ENCODE peak calls at places on chromosome 10, in four cellular contexts. T is GM12878, A is HepG2, L is K562. H is an unnamed sample.

GRCh38 chr10:123926401-123927264 is 35.0 kb upstream of the CPXM2 start:
- DNase-seq in L (no peak), A (no peak), T (peak), H (no peak)

GRCh38 chr10:21146446-21146789 is 249.3 kb upstream of the NEBL start:
- DNase-seq in L (no peak), A (no peak), T (no peak), H (no peak)

GRCh38 chr10:90227259-90227658 is 525.9 kb downstream of the KIF20B start:
- DNase-seq in A (no peak), T (no peak), L (no peak), H (no peak)

GRCh38 chr10:93173867-93174845 is 100.5 kb downstream of the CYP26A1 start:
- DNase-seq in A (peak), L (no peak), T (no peak), H (no peak)

GRCh38 chr10:100522107-100522811 is 2.6 kb upstream of the SEC31B start:
- DNase-seq in A (no peak), T (no peak), L (no peak), H (no peak)

GRCh38 chr10:12455774-12456173 is 106.4 kb downstream of the CAMK1D start:
- DNase-seq in L (no peak), A (no peak), T (no peak), H (no peak)

GRCh38 chr10:120022357-120022756 is 129.8 kb downstream of the SEC23IP start:
- DNase-seq in L (no peak), A (no peak), T (no peak), H (no peak)

GRCh38 chr10:16996530-16996964 is 133.1 kb downstream of the CUBN start:
- DNase-seq in T (no peak), A (no peak), L (no peak), H (no peak)

GRCh38 chr10:79223001-79223345 is 124.3 kb upstream of the PPIF start:
- DNase-seq in A (no peak), T (no peak), L (no peak), H (no peak)

GRCh38 chr10:35236739-35237138 is 99.6 kb upstream of the CCNY start:
- DNase-seq in T (no peak), L (peak), A (peak), H (no peak)

GRCh38 chr10:43259248-43259980 is 7.5 kb downstream of the RASGEF1A start:
- DNase-seq in L (peak), A (no peak), T (no peak), H (no peak)

GRCh38 chr10:123761666-123762230 is 95.6 kb downstream of the GPR26 start:
- DNase-seq in T (no peak), A (no peak), L (no peak), H (no peak)

GRCh38 chr10:45557275-45557905 is 115.2 kb downstream of the ZFAND4 start:
- DNase-seq in A (peak), L (peak), T (no peak), H (no peak)

GRCh38 chr10:69057951-69058297 is 30.0 kb upstream of the SRGN start:
- DNase-seq in A (no peak), T (no peak), L (no peak), H (no peak)

GRCh38 chr10:98628241-98628640 is 181.5 kb upstream of the HPS1 start:
- DNase-seq in A (no peak), T (no peak), L (no peak), H (no peak)

GRCh38 chr10:8392216-8392615 is 337.7 kb downstream of the GATA3 start:
- DNase-seq in A (no peak), L (no peak), T (no peak), H (no peak)

GRCh38 chr10:72276421-72277339 is 3.0 kb downstream of the DDIT4 start:
- DNase-seq in L (peak), T (no peak), A (peak), H (no peak)

GRCh38 chr10:12971001-12971788 is 30.3 kb downstream of the CCDC3 start:
- DNase-seq in A (no peak), T (no peak), L (no peak), H (no peak)

GRCh38 chr10:125521721-125522680 is 161.0 kb downstream of the TEX36 start:
- DNase-seq in T (no peak), L (peak), A (peak), H (peak)

GRCh38 chr10:11242443-11243386 is 225.0 kb downstream of the CELF2 start:
- DNase-seq in A (no peak), T (peak), L (no peak), H (no peak)

GRCh38 chr10:50623299-50624153 is at the start of gene SGMS1:
- DNase-seq in A (peak), L (peak), T (no peak), H (peak)

GRCh38 chr10:103513383-103514060 is 20.0 kb downstream of the NEURL1 start:
- DNase-seq in T (no peak), L (no peak), A (no peak), H (peak)

GRCh38 chr10:80855348-80855971 is 317.8 kb downstream of the SH2D4B start:
- DNase-seq in A (peak), T (peak), L (peak), H (peak)

GRCh38 chr10:112307631-112308502 is 24.7 kb downstream of the TECTB start:
- DNase-seq in L (peak), A (peak), T (no peak), H (peak)

GRCh38 chr10:91146146-91146545 is 74.3 kb upstream of the PCGF5 start:
- DNase-seq in L (no peak), A (no peak), T (no peak), H (no peak)

GRCh38 chr10:100101526-100102076 is 19.9 kb upstream of the CPN1 start:
- DNase-seq in A (peak), T (no peak), L (no peak), H (no peak)

GRCh38 chr10:115772606-115773005 is 500.4 kb downstream of the GFRA1 start:
- DNase-seq in T (no peak), A (no peak), L (no peak), H (no peak)

GRCh38 chr10:111756541-111757061 is 427.0 kb downstream of the GPAM start:
- DNase-seq in T (no peak), A (peak), L (no peak), H (peak)

GRCh38 chr10:124886195-124886594 is 55.7 kb upstream of the ZRANB1 start:
- DNase-seq in T (no peak), A (no peak), L (no peak), H (no peak)

GRCh38 chr10:130020651-130021372 is 56.7 kb upstream of the EBF3 start:
- DNase-seq in T (no peak), L (no peak), A (no peak), H (no peak)

GRCh38 chr10:104122273-104123107 is 519 bp downstream of the SFR1 start:
- DNase-seq in L (peak), A (no peak), T (no peak), H (peak)

GRCh38 chr10:103890194-103890658 is 27.8 kb downstream of the STN1 start:
- DNase-seq in A (peak), L (no peak), T (no peak), H (no peak)

GRCh38 chr10:109958059-109958458 is 34.7 kb upstream of the XPNPEP1 start:
- DNase-seq in L (no peak), T (no peak), A (no peak), H (no peak)

GRCh38 chr10:63614371-63614891 is 93.2 kb downstream of the REEP3 start:
- DNase-seq in A (no peak), L (no peak), T (no peak), H (no peak)

GRCh38 chr10:116655573-116655972 is 34.8 kb downstream of the PNLIPRP2 start:
- DNase-seq in T (no peak), A (no peak), L (no peak), H (no peak)

GRCh38 chr10:3472705-3473078 is 300.1 kb upstream of the PITRM1 start:
- DNase-seq in A (no peak), T (no peak), L (no peak), H (no peak)
- TF ChIP-seq BHLHE40 in A (no peak), T (no peak), L (no peak), H (no peak)

GRCh38 chr10:107809889-107810288 is 645.4 kb upstream of the SORCS1 start:
- DNase-seq in T (no peak), L (no peak), A (no peak), H (no peak)
- TF ChIP-seq TARDBP in T (no peak), L (no peak), A (no peak), H (no peak)

GRCh38 chr10:132406750-132407149 is 9.8 kb downstream of the PWWP2B start:
- DNase-seq in A (no peak), L (no peak), T (no peak), H (no peak)

GRCh38 chr10:132406181-132406580 is 9.2 kb downstream of the PWWP2B start:
- DNase-seq in L (no peak), A (no peak), T (no peak), H (no peak)

GRCh38 chr10:132404169-132404880 is 7.3 kb downstream of the PWWP2B start:
- DNase-seq in L (no peak), A (no peak), T (no peak), H (no peak)

GRCh38 chr10:132404911-132405462 is 8.0 kb downstream of the PWWP2B start:
- DNase-seq in L (no peak), T (no peak), A (no peak), H (no peak)

DNA sequence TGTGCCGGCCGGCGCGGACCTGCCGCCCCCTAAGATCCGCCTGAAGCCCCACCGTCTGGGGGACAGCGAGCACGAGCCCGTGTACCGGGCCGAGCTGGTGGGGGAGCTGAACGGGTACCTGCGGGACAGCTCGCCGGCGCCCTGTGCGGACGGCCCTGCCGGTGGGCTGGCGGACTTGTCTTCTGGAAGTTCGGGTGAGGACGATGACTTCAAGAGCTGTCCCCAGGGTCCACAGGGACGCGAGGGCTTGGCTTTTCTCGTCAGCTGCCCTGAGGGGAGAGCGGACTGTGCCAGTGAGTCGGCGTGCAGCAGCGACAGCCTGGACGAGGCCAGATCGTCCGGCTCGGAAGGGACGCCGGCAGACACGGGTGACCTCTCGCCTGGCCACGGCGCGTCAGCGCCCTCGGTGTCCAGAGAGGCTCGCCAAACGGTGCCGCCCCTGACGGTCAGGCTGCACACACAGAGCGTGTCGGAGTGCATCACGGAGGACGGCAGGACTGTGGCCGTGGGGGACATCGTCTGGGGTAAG is 8.5 kb downstream of the PWWP2B start:
- DNase-seq in T (no peak), L (no peak), A (no peak), H (no peak)
- TF ChIP-seq FOXM1 in T (no peak), L (no peak), A (no peak), H (no peak)

GRCh38 chr10:4083509-4084003 is 298.5 kb upstream of the KLF6 start:
- DNase-seq in L (no peak), T (no peak), A (no peak), H (no peak)

GRCh38 chr10:4081691-4082111 is 296.7 kb upstream of the KLF6 start:
- DNase-seq in T (no peak), A (no peak), L (no peak), H (no peak)

GRCh38 chr10:4079796-4080195 is 294.8 kb upstream of the KLF6 start:
- DNase-seq in L (no peak), A (no peak), T (no peak), H (no peak)

GRCh38 chr10:4080225-4080624 is 295.2 kb upstream of the KLF6 start:
- DNase-seq in T (no peak), A (no peak), L (no peak), H (no peak)

DNA sequence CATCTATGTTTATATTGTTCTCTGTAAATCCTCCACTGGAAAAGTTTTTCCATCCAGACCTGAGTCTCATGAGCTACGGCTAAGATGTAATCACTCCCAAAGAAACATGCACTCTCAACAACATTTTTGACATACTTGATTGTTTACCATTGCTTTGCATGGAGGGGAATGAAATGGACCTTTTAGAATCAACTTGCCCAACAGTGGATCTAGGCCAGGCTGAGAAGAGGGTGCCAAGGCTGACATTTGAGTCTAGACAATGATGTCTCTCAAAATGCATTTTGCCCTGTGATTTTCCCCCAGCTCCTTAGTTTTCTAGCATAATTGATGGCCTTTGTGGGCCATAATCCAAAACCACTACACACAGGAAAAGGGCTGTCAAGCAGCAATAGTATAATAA is 297.8 kb upstream of the KLF6 start:
- DNase-seq in T (no peak), L (no peak), A (no peak), H (no peak)
- TF ChIP-seq BHLHE40 in T (no peak), L (no peak), A (no peak), H (no peak)

GRCh38 chr10:67763499-67764011 is 67.6 kb upstream of the CTNNA3 start:
- DNase-seq in A (peak), T (no peak), L (peak), H (peak)

GRCh38 chr10:67764012-67764822 is 68.2 kb upstream of the CTNNA3 start:
- DNase-seq in A (peak), L (peak), T (peak), H (peak)

GRCh38 chr10:67760272-67760671 is 64.3 kb upstream of the CTNNA3 start:
- DNase-seq in L (no peak), A (no peak), T (no peak), H (no peak)
- TF ChIP-seq TARDBP in L (no peak), A (no peak), T (no peak), H (no peak)

DNA sequence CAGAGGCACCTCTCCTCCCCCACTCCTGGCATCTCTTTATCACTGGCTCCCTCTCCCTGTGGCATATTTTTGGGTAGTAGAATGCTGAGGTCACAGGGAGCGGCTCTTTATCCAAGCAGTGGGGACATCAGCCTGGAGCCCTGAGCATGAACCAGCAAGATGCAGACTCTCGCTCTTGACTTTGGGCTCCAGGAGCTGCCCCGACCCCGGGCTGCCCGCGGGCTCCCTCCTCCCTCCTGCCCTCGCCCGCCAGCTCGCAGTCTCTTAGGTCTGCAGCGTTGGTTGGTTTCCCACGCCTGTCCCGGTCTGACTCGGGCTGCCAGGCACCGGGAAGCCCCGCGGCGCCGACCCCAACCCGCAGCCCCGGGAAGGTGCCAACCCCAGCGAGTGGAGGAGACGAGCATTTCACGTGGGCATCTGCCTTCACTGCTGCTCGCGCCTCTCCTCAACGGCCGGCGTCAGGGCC is 1.3 kb downstream of the INSYN2A start:
- DNase-seq in A (no peak), L (no peak), T (no peak), H (no peak)
- TF ChIP-seq FOXM1 in A (no peak), L (no peak), T (no peak), H (no peak)

H was measured in HEK293T.